ENCODE peak calls at places on chromosome 17, in five cellular contexts. E, Q, Y, K and W are unnamed samples.

GRCh38 chr17:64741924-64742670 is 80.0 kb upstream of the SMURF2 start:
- DNase-seq in Y (no peak), K (peak; percentile 91), Q (no peak), E (no peak), W (no peak)

GRCh38 chr17:58341861-58342475 is 10.0 kb downstream of the SUPT4H1 start:
- DNase-seq in E (no peak), K (no peak), Q (no peak), Y (no peak), W (no peak)

GRCh38 chr17:40311575-40311974 is 2.6 kb downstream of the RARA start:
- DNase-seq in E (peak; percentile 65), K (no peak), Q (peak; percentile 79), Y (no peak), W (no peak)

GRCh38 chr17:69734656-69735055 is 320.2 kb downstream of the MAP2K6 start:
- DNase-seq in E (no peak), Y (no peak), K (no peak), Q (no peak), W (peak; percentile 5)

GRCh38 chr17:49944451-49944850 is 24.5 kb upstream of the DLX4 start:
- DNase-seq in K (no peak), Q (no peak), Y (no peak), E (no peak), W (no peak)

GRCh38 chr17:47423406-47424295 is 99.9 kb downstream of the EFCAB13 start:
- DNase-seq in K (no peak), Y (no peak), Q (no peak), E (peak; percentile 55), W (no peak)

GRCh38 chr17:80291691-80292487 is 31.2 kb downstream of the RNF213 start:
- DNase-seq in E (no peak), K (no peak), Y (no peak), Q (no peak), W (no peak)

GRCh38 chr17:15341966-15342365 is 569 bp upstream of the TEKT3 start:
- DNase-seq in E (no peak), Y (no peak), K (no peak), Q (no peak), W (no peak)

GRCh38 chr17:43790311-43790940 is 10.2 kb downstream of the CFAP97D1 start:
- DNase-seq in K (no peak), Q (no peak), E (no peak), Y (no peak), W (no peak)

GRCh38 chr17:164536-165235 is 16.8 kb downstream of the DOC2B start:
- DNase-seq in K (no peak), Q (peak; percentile 50), E (peak; percentile 25), Y (no peak), W (peak; percentile 11)

GRCh38 chr17:8799001-8799850 is at the start of gene MFSD6L:
- DNase-seq in Y (no peak), Q (no peak), E (peak; percentile 80), K (no peak), W (no peak)

GRCh38 chr17:56112086-56112485 is 41.2 kb upstream of the ANKFN1 start:
- DNase-seq in K (peak; percentile 34), Y (no peak), Q (peak; percentile 25), E (no peak), W (peak; percentile 36)

GRCh38 chr17:65018612-65019290 is 37.8 kb downstream of the GNA13 start:
- DNase-seq in Q (no peak), E (no peak), K (no peak), Y (no peak), W (no peak)

GRCh38 chr17:78745407-78746088 is 36.5 kb downstream of the CYTH1 start:
- DNase-seq in E (no peak), Y (peak; percentile 30), K (no peak), Q (peak; percentile 40), W (no peak)

GRCh38 chr17:39801055-39801454 is 63.1 kb downstream of the IKZF3 start:
- DNase-seq in Q (no peak), K (no peak), E (no peak), Y (no peak), W (no peak)

GRCh38 chr17:37110816-37111215 is 162.1 kb downstream of the AATF start:
- DNase-seq in K (no peak), Q (no peak), Y (no peak), E (no peak), W (no peak)

GRCh38 chr17:68398731-68399637 is 58.3 kb downstream of the WIPI1 start:
- DNase-seq in E (peak; percentile 45), Q (peak; percentile 81), K (no peak), Y (no peak), W (peak; percentile 71)

GRCh38 chr17:47719411-47720152 is 13.5 kb upstream of the TBX21 start:
- DNase-seq in K (peak; percentile 17), Y (no peak), Q (peak; percentile 83), E (no peak), W (peak; percentile 80)

GRCh38 chr17:79201536-79202227 is 127.1 kb downstream of the ENGASE start:
- DNase-seq in E (no peak), Q (peak; percentile 92), K (no peak), Y (no peak), W (peak; percentile 64)

GRCh38 chr17:40433551-40434384 is 9.5 kb upstream of the IGFBP4 start:
- DNase-seq in Q (no peak), E (no peak), Y (no peak), K (no peak), W (no peak)